ENCODE peak calls at places on chromosomes 4 and X, in six cellular contexts. V, I, O, P, Q and U are unnamed samples.

GRCh38 chrX:153726286-153727107 is 1.8 kb downstream of the ABCD1 start:
- DNase-seq in I (peak; percentile 43), P (peak; percentile 30), O (peak; percentile 81), V (peak; percentile 24), Q (no peak), U (no peak)

GRCh38 chr4:98522603-98523395 is 135.6 kb downstream of the TSPAN5 start:
- DNase-seq in O (no peak), V (peak; percentile 29), I (no peak), Q (no peak), P (no peak), U (no peak)

GRCh38 chrX:78104447-78105176 is 564 bp downstream of the PGK1 start:
- DNase-seq in O (peak; percentile 81), P (no peak), Q (no peak), I (peak; percentile 5), V (peak; percentile 18), U (no peak)

GRCh38 chrX:97685753-97686152 is 802.0 kb downstream of the RPA4 start:
- DNase-seq in V (peak; percentile 11), Q (no peak), I (no peak), O (no peak), P (peak; percentile 0), U (no peak)

GRCh38 chrX:689983-690382 is 59.4 kb downstream of the SHOX start:
- DNase-seq in Q (no peak), V (no peak), P (no peak), O (no peak), I (no peak), U (no peak)

GRCh38 chr4:74623041-74623440 is 171.3 kb downstream of the BTC start:
- DNase-seq in P (peak; percentile 60), V (no peak), O (no peak), Q (no peak), I (no peak), U (no peak)

GRCh38 chrX:65921363-65921762 is 118.5 kb downstream of the VSIG4 start:
- DNase-seq in V (no peak), P (no peak), Q (no peak), I (no peak), O (no peak), U (no peak)

GRCh38 chr4:57501715-57502114 is 391.5 kb upstream of the IGFBP7 start:
- DNase-seq in Q (no peak), V (no peak), O (no peak), I (no peak), P (no peak), U (no peak)

GRCh38 chrX:14095702-14096101 is 66.0 kb upstream of the GEMIN8 start:
- DNase-seq in P (no peak), O (no peak), Q (no peak), I (no peak), V (peak; percentile 32), U (no peak)

GRCh38 chrX:48695524-48695875 is 1.0 kb upstream of the SUV39H1 start:
- DNase-seq in Q (no peak), P (no peak), O (no peak), I (no peak), V (peak; percentile 15), U (no peak)

GRCh38 chrX:51608071-51608470 is 10.6 kb downstream of the CENPVL3 start:
- DNase-seq in I (no peak), P (no peak), V (no peak), Q (no peak), O (no peak), U (no peak)

GRCh38 chr4:7153711-7154110 is 38.6 kb upstream of the SORCS2 start:
- DNase-seq in Q (no peak), O (peak; percentile 36), I (no peak), P (no peak), V (no peak), U (no peak)

GRCh38 chr4:80446664-80447063 is 111.1 kb downstream of the CFAP299 start:
- DNase-seq in P (no peak), O (no peak), V (no peak), I (no peak), Q (no peak), U (no peak)

GRCh38 chr4:48634688-48635308 is 144.7 kb downstream of the ZAR1 start:
- DNase-seq in P (no peak), I (no peak), O (no peak), V (no peak), Q (no peak), U (no peak)

GRCh38 chrX:41781500-41781899 is 57.5 kb downstream of the GPR82 start:
- DNase-seq in V (no peak), I (no peak), Q (no peak), O (no peak), P (peak; percentile 16), U (no peak)

GRCh38 chr4:156778606-156779005 is 193.0 kb downstream of the PDGFC start:
- DNase-seq in P (no peak), I (no peak), V (no peak), Q (no peak), O (no peak), U (no peak)

GRCh38 chr4:185128272-185129119 is 14.6 kb upstream of the SLC25A4 start:
- DNase-seq in O (peak; percentile 61), Q (no peak), I (no peak), P (peak; percentile 9), V (peak; percentile 31), U (peak; percentile 46)

GRCh38 chr4:117623321-117623720 is 411.0 kb upstream of the NDST3 start:
- DNase-seq in Q (no peak), I (no peak), O (no peak), P (no peak), V (no peak), U (no peak)

GRCh38 chrX:24594531-24594930 is 52.6 kb downstream of the PCYT1B start:
- DNase-seq in P (no peak), V (no peak), Q (no peak), I (no peak), O (no peak), U (no peak)

GRCh38 chrX:110265624-110266023 is 52.3 kb downstream of the AMMECR1 start:
- DNase-seq in V (no peak), O (no peak), Q (no peak), P (no peak), I (no peak), U (no peak)

GRCh38 chr4:177308842-177309524 is 691 bp upstream of the NEIL3 start:
- DNase-seq in P (no peak), Q (no peak), O (no peak), V (peak; percentile 54), I (no peak), U (no peak)

GRCh38 chrX:125205084-125205917 is 114.4 kb upstream of the TEX13C start:
- DNase-seq in P (peak; percentile 91), V (peak; percentile 22), O (peak; percentile 78), Q (no peak), I (peak; percentile 23), U (no peak)

GRCh38 chrX:68697465-68698125 is 50.1 kb downstream of the STARD8 start:
- DNase-seq in Q (no peak), O (no peak), P (no peak), I (no peak), V (no peak), U (no peak)

GRCh38 chr4:159498371-159499115 is 395.7 kb downstream of the RAPGEF2 start:
- DNase-seq in Q (no peak), O (no peak), I (no peak), V (no peak), P (no peak), U (no peak)

GRCh38 chr4:113077611-113078010 is 28.2 kb downstream of the ANK2 start:
- DNase-seq in I (no peak), Q (no peak), V (no peak), O (no peak), P (no peak), U (peak; percentile 62)

GRCh38 chr4:98314791-98315565 is 53.8 kb downstream of the RAP1GDS1 start:
- DNase-seq in P (no peak), Q (no peak), O (no peak), V (no peak), I (no peak), U (no peak)

GRCh38 chr4:159178147-159178541 is 75.3 kb downstream of the RAPGEF2 start:
- DNase-seq in Q (no peak), V (no peak), P (no peak), O (no peak), I (no peak), U (no peak)

GRCh38 chr4:145679520-145679919 is 426 bp upstream of the C4orf51 start:
- DNase-seq in I (no peak), P (peak; percentile 82), O (peak; percentile 79), V (no peak), Q (no peak), U (no peak)

GRCh38 chr4:6885953-6886557 is 23.6 kb upstream of the TBC1D14 start:
- DNase-seq in V (no peak), Q (no peak), I (peak; percentile 27), O (peak; percentile 85), P (peak; percentile 89), U (peak; percentile 86)

GRCh38 chr4:108099838-108100237 is 68.9 kb downstream of the LEF1 start:
- DNase-seq in V (no peak), I (no peak), P (no peak), O (no peak), Q (no peak), U (no peak)

GRCh38 chr4:3343358-3343757 is 50.5 kb downstream of the RGS12 start:
- DNase-seq in I (no peak), P (no peak), Q (no peak), O (no peak), V (no peak), U (no peak)

GRCh38 chr4:84499065-84499982 is at the start of gene NKX6-1:
- DNase-seq in Q (no peak), O (peak; percentile 73), I (no peak), V (no peak), P (peak; percentile 80), U (no peak)